ENCODE peak calls at places on chromosome 19, in seven cellular contexts. X, E, S, T, B, O and I are unnamed samples.

GRCh38 chr19:14427461-14427860 is 5.6 kb upstream of the PKN1 start:
- DNase-seq in T (no peak), E (no peak), B (no peak), S (no peak), O (no peak), X (no peak), I (no peak)

GRCh38 chr19:56159616-56160271 is 16.1 kb upstream of the GALP start:
- DNase-seq in B (no peak), S (no peak), T (no peak), E (no peak), O (no peak), X (no peak), I (no peak)

GRCh38 chr19:37942516-37942902 is 35.5 kb downstream of the SIPA1L3 start:
- DNase-seq in S (no peak), X (no peak), T (no peak), O (no peak), E (no peak), B (no peak), I (no peak)

GRCh38 chr19:12703056-12703455 is 6.6 kb upstream of the FBXW9 start:
- DNase-seq in T (peak), E (no peak), O (peak), X (no peak), B (no peak), S (peak), I (peak)

GRCh38 chr19:53909471-53910169 is 542 bp downstream of the CACNG7 start:
- DNase-seq in E (no peak), O (no peak), X (no peak), B (no peak), S (no peak), T (no peak), I (no peak)

GRCh38 chr19:48398329-48399235 is 5.1 kb downstream of the GRIN2D start:
- DNase-seq in T (peak), S (peak), O (peak), E (peak), B (no peak), X (peak), I (no peak)

GRCh38 chr19:33292595-33293254 is 9.6 kb downstream of the CEBPA start:
- DNase-seq in T (no peak), S (no peak), O (no peak), B (no peak), E (peak), X (no peak), I (no peak)

GRCh38 chr19:45641274-45642105 is 2.3 kb upstream of the EML2 start:
- DNase-seq in E (peak), B (no peak), X (peak), O (peak), T (peak), S (peak), I (no peak)

GRCh38 chr19:40219721-40220276 is 1.6 kb upstream of the TTC9B start:
- DNase-seq in B (no peak), S (peak), O (no peak), X (no peak), T (peak), E (no peak), I (no peak)

GRCh38 chr19:42140125-42140754 is 8.0 kb upstream of the POU2F2 start:
- DNase-seq in S (peak), O (peak), X (no peak), T (peak), E (no peak), B (no peak), I (peak)

GRCh38 chr19:48967346-48968178 is 2.5 kb downstream of the FTL start:
- DNase-seq in X (no peak), O (no peak), S (peak), E (peak), B (no peak), T (peak), I (no peak)

GRCh38 chr19:11578342-11579142 is 1.1 kb upstream of the ACP5 start:
- DNase-seq in B (no peak), X (no peak), O (peak), T (peak), S (no peak), E (peak), I (no peak)

GRCh38 chr19:43642531-43642930 is 2.9 kb upstream of the CADM4 start:
- DNase-seq in X (no peak), E (no peak), T (no peak), S (no peak), O (no peak), B (no peak), I (no peak)

GRCh38 chr19:609001-609340 is 19.3 kb downstream of the HCN2 start:
- DNase-seq in T (no peak), B (no peak), O (no peak), E (no peak), S (no peak), X (no peak), I (no peak)

GRCh38 chr19:12994701-12995595 is at the start of gene NFIX:
- DNase-seq in B (no peak), X (peak), E (peak), T (peak), O (peak), S (peak), I (no peak)

GRCh38 chr19:41897820-41898219 is 14.8 kb downstream of the ARHGEF1 start:
- DNase-seq in B (no peak), X (no peak), S (no peak), O (no peak), E (no peak), T (no peak), I (no peak)

GRCh38 chr19:4671182-4671851 is 1.2 kb upstream of the MYDGF start:
- DNase-seq in S (no peak), T (no peak), O (no peak), B (no peak), X (no peak), E (peak), I (no peak)

GRCh38 chr19:23901360-23901759 is 13.3 kb upstream of the ZNF726 start:
- DNase-seq in E (no peak), S (no peak), O (no peak), T (no peak), X (no peak), B (no peak), I (no peak)

GRCh38 chr19:6069268-6069771 is 41.0 kb downstream of the RFX2 start:
- DNase-seq in T (no peak), S (no peak), E (no peak), O (no peak), B (no peak), X (no peak), I (no peak)

GRCh38 chr19:23956051-23956450 is 41.4 kb downstream of the ZNF726 start:
- DNase-seq in X (no peak), T (no peak), E (no peak), S (no peak), B (no peak), O (no peak), I (no peak)

GRCh38 chr19:16342002-16342715 is 17.5 kb downstream of the KLF2 start:
- DNase-seq in X (no peak), O (no peak), T (no peak), E (peak), B (no peak), S (peak), I (no peak)

GRCh38 chr19:52028027-52028779 is at the start of gene ZNF614:
- DNase-seq in E (peak), S (peak), B (peak), T (peak), O (peak), X (peak), I (peak)

GRCh38 chr19:46489445-46490272 is 6.0 kb downstream of the PNMA8B start:
- DNase-seq in B (no peak), E (no peak), T (peak), X (peak), O (no peak), S (peak), I (no peak)

GRCh38 chr19:55474269-55475265 is 1.9 kb upstream of the ZNF628 start:
- DNase-seq in X (no peak), T (no peak), B (peak), E (no peak), S (no peak), O (no peak), I (peak)

GRCh38 chr19:38035515-38036495 is 128.8 kb downstream of the SIPA1L3 start:
- DNase-seq in E (peak), B (no peak), S (peak), T (no peak), O (no peak), X (no peak), I (no peak)

DNA sequence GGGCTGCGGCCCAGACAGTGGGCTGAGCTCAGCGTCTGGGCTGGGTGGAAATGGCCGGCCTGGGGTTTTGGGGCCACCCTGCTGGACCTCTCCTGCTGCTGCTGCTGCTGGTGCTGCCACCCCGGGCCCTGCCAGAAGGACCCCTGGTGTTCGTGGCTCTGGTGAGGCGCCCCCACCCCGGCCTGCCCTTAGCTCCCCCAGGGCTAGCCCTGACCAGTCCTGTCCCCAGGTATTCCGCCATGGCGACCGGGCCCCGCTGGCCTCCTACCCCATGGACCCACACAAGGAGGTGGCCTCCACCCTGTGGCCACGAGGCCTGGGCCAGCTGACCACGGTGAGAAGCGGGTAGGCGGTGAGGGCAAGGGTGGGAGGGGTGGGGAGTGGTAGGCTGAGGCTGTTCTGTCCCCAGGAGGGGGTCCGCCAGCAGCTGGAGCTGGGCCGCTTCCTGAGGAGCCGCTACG is at the start of gene ACP4:
- DNase-seq in B (no peak), E (no peak), S (no peak), X (no peak), O (no peak), T (no peak), I (no peak)
- H3K4me3 ChIP-seq in B (no peak), E (no peak), S (no peak), X (no peak), O (no peak), T (no peak), I (no peak)

GRCh38 chr19:27777726-27778125 is 1435.2 kb downstream of the UQCRFS1 start:
- DNase-seq in X (no peak), B (no peak), T (peak), O (no peak), E (no peak), S (no peak), I (no peak)
- TF ChIP-seq CTCF in X (no peak), B (peak), T (peak), O (no peak), E (no peak), S (peak), I (peak)

DNA sequence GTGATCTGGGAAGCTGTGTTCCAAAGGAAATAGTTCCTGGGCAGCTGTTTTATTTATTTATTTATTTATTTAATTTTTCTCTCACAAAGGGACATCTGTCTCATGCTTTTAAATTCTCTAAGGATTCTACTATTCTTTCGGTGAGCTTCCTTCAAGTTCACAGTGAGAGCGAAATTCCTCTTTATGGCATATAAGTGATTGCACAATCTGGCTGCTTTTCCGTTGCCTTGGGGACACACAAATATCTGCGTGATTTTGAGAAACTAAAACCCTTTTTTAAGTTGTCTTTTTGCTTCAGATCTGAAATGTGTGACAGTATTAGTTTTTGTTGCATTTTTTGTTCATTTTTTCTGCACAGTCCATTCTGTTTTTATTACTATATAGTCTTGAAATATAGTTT is 19.1 kb downstream of the ZNF486 start:
- DNase-seq in O (no peak), S (no peak), T (no peak), X (no peak), E (no peak), B (no peak), I (no peak)
- H3K4me3 ChIP-seq in O (no peak), S (no peak), T (no peak), X (no peak), E (no peak), B (no peak), I (no peak)

GRCh38 chr19:3506384-3507340 is 551 bp downstream of the FZR1 start:
- DNase-seq in X (no peak), E (peak), T (peak), S (no peak), B (no peak), O (peak), I (no peak)

GRCh38 chr19:3507371-3508120 is 1.4 kb downstream of the FZR1 start:
- DNase-seq in O (peak), T (no peak), S (no peak), B (no peak), X (no peak), E (no peak), I (no peak)

GRCh38 chr19:3503036-3503572 is 2.6 kb upstream of the DOHH start:
- DNase-seq in T (peak), E (no peak), O (no peak), B (no peak), S (no peak), X (no peak), I (no peak)

GRCh38 chr19:3504723-3505122 is 1.4 kb upstream of the FZR1 start:
- DNase-seq in O (no peak), S (no peak), E (no peak), B (no peak), T (no peak), X (no peak), I (no peak)

GRCh38 chr19:3505598-3506383 is at the start of gene FZR1:
- DNase-seq in S (peak), X (peak), B (peak), O (peak), E (peak), T (peak), I (peak)
- TF ChIP-seq CTCF in S (no peak), X (no peak), B (no peak), O (no peak), E (no peak), T (no peak), I (no peak)

GRCh38 chr19:58356236-58356970 is 3.1 kb upstream of the A1BG start:
- DNase-seq in T (peak), S (peak), E (no peak), X (no peak), O (no peak), B (no peak), I (no peak)
- H3K4me3 ChIP-seq in T (peak), S (no peak), E (peak), X (peak), O (no peak), B (no peak), I (no peak)